ENCODE peak calls at places on chromosome 3, in five cellular contexts. H is H9, Z is mesenchymal stem cell, C is H1, M is IMR-90. W is an unnamed sample.

GRCh38 chr3:38165722-38166387 is 518 bp downstream of the OXSR1 start:
- DNase-seq in H (no peak), Z (peak), C (no peak), M (peak), W (no peak)

GRCh38 chr3:11591006-11591360 is 52.7 kb downstream of the VGLL4 start:
- DNase-seq in H (no peak), Z (peak), C (no peak), M (peak), W (no peak)

GRCh38 chr3:157089455-157090221 is 70.3 kb downstream of the CCNL1 start:
- DNase-seq in H (no peak), Z (peak), C (no peak), M (peak), W (no peak)

GRCh38 chr3:78986702-78987101 is 781.1 kb downstream of the ROBO1 start:
- DNase-seq in H (no peak), Z (no peak), C (no peak), M (no peak), W (peak)

GRCh38 chr3:45180051-45180450 is 33.9 kb upstream of the CDCP1 start:
- DNase-seq in H (no peak), Z (peak), C (no peak), M (peak), W (no peak)

GRCh38 chr3:109191431-109191830 is 54.9 kb downstream of the C3orf85 start:
- DNase-seq in H (no peak), Z (no peak), C (no peak), M (no peak), W (no peak)

GRCh38 chr3:148792540-148792939 is 35.1 kb upstream of the CPB1 start:
- DNase-seq in H (no peak), Z (no peak), C (no peak), M (no peak), W (no peak)

GRCh38 chr3:102094523-102094922 is 245.2 kb downstream of the NFKBIZ start:
- DNase-seq in H (no peak), Z (no peak), C (no peak), M (no peak), W (no peak)

GRCh38 chr3:156382458-156383346 is 172.2 kb downstream of the SSR3 start:
- DNase-seq in H (peak), Z (peak), C (no peak), M (peak), W (no peak)

GRCh38 chr3:124158174-124158812 is 166.4 kb upstream of the ROPN1 start:
- DNase-seq in H (peak), Z (no peak), C (peak), M (no peak), W (no peak)

GRCh38 chr3:170560717-170561382 is 25.0 kb downstream of the SLC7A14 start:
- DNase-seq in H (no peak), Z (no peak), C (no peak), M (no peak), W (no peak)

GRCh38 chr3:51942603-51943450 is 664 bp downstream of the PARP3 start:
- DNase-seq in H (peak), Z (peak), C (no peak), M (peak), W (no peak)

GRCh38 chr3:124588794-124589193 is 141.5 kb upstream of the UMPS start:
- DNase-seq in H (no peak), Z (no peak), C (no peak), M (no peak), W (no peak)

GRCh38 chr3:79361748-79362378 is 405.9 kb downstream of the ROBO1 start:
- DNase-seq in H (no peak), Z (peak), C (no peak), M (peak), W (peak)

GRCh38 chr3:43531835-43532234 is 90.0 kb downstream of the ANO10 start:
- DNase-seq in H (no peak), Z (peak), C (no peak), M (peak), W (no peak)

GRCh38 chr3:72724070-72724469 is 124.2 kb downstream of the SHQ1 start:
- DNase-seq in H (no peak), Z (no peak), C (no peak), M (no peak), W (no peak)

GRCh38 chr3:154244644-154245043 is 79.6 kb downstream of the DHX36 start:
- DNase-seq in H (no peak), Z (no peak), C (no peak), M (peak), W (no peak)

GRCh38 chr3:104584702-104585101 is 782.0 kb upstream of the ALCAM start:
- DNase-seq in H (no peak), Z (peak), C (no peak), M (peak), W (no peak)

GRCh38 chr3:114860526-114860925 is 286.6 kb downstream of the ZBTB20 start:
- DNase-seq in H (no peak), Z (no peak), C (no peak), M (no peak), W (no peak)

GRCh38 chr3:14773691-14774128 is 45.1 kb upstream of the FGD5 start:
- DNase-seq in H (peak), Z (no peak), C (no peak), M (no peak), W (no peak)

GRCh38 chr3:187746479-187747335 is 1.4 kb upstream of the BCL6 start:
- DNase-seq in H (no peak), Z (peak), C (no peak), M (peak), W (no peak)

GRCh38 chr3:78086150-78086549 is 1046.3 kb downstream of the ROBO2 start:
- DNase-seq in H (no peak), Z (no peak), C (no peak), M (peak), W (no peak)

GRCh38 chr3:150961949-150962348 is 10.6 kb downstream of the CLRN1 start:
- DNase-seq in H (no peak), Z (no peak), C (no peak), M (no peak), W (no peak)

GRCh38 chr3:5231067-5231466 is 43.6 kb downstream of the EDEM1 start:
- DNase-seq in H (no peak), Z (no peak), C (no peak), M (no peak), W (no peak)
- H2AFZ ChIP-seq in H (no peak), Z (no peak), C (no peak), M (no peak), W (no peak)

GRCh38 chr3:27508421-27508820 is 24.2 kb upstream of the SLC4A7 start:
- DNase-seq in H (no peak), Z (no peak), C (no peak), M (no peak), W (no peak)

GRCh38 chr3:27507111-27507510 is 22.9 kb upstream of the SLC4A7 start:
- DNase-seq in H (no peak), Z (no peak), C (no peak), M (peak), W (no peak)

GRCh38 chr3:27507515-27508266 is 23.5 kb upstream of the SLC4A7 start:
- DNase-seq in H (no peak), Z (no peak), C (no peak), M (peak), W (no peak)

GRCh38 chr3:27509376-27509775 is 25.2 kb upstream of the SLC4A7 start:
- DNase-seq in H (no peak), Z (no peak), C (no peak), M (no peak), W (no peak)

DNA sequence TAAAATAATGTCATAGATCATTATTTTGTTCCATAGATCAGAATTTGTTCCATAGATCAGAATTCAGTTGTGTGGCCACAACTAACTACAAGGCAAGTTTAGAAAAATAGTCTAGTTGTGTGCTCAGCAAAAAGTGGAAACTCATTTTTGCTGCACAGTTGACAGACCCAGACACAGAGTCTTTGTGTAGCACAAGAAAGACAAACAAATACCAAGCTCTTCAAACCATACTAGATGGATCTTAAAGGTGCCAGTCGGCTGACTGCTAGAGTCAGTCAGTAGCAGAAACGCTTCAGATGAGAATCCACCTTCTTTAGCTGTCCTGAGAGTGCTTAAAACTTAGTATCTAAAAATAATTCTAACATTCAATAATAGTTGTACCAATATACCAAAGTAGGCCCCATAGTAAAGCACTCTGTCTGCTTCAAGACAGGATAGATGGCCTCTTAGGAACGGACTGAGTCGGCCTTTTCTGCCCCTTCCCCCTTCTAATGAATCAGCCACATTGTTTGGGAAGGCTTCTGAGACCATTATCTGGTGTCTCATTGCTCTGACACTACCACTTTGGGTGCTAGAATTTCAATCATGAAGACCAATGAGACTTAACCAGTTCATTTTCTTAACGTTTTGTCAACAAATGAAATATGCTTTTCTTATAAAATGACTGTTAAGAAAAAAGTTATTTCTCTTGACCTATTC is 27.7 kb upstream of the SLC4A7 start:
- DNase-seq in H (no peak), Z (no peak), C (no peak), M (no peak), W (no peak)
- H2BK15ac ChIP-seq in H (no peak), Z (no peak), C (no peak), M (peak), W (no peak)

DNA sequence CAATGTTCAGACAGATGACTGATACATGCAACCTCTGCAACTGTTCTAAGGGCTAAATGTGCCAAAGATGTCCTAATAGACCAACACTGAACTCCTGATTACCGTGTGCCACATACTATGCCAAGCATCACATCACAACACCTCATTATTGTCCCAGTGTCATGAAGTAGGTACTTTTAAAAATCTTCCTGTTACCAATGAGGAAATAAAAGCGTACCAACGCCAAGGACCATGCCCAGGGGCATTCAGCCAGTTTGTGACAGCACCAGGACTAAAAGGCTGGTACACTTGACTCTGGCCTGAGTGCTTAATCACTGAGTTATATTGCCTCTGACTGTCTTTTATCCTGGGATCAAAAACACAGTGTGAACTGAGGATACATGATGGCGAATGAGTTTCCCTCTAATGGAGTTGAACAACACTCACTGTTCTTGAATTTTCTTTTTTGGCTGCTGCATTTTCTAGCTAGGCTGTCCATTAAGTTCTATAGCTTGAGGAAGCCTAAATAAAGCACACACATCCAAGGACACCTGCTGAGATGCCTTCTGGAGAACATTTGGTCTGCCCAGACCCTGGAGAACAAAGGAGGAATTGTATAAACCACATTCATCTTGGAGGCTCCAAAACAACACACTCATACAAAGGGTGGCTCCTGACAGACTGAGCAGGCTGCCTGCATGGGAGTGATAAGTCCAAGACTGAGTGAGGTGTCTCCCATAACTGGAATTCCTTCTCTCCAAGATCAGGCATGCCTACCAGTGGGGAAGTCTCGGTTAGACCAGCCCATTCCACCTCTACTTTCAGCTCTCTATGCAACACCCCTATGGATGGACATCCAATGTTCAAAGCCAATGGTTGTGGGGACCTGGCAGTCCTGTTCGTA is 126.7 kb upstream of the PRICKLE2 start:
- DNase-seq in H (no peak), Z (peak), C (no peak), M (peak), W (no peak)
- H2AFZ ChIP-seq in H (no peak), Z (no peak), C (no peak), M (peak), W (no peak)

DNA sequence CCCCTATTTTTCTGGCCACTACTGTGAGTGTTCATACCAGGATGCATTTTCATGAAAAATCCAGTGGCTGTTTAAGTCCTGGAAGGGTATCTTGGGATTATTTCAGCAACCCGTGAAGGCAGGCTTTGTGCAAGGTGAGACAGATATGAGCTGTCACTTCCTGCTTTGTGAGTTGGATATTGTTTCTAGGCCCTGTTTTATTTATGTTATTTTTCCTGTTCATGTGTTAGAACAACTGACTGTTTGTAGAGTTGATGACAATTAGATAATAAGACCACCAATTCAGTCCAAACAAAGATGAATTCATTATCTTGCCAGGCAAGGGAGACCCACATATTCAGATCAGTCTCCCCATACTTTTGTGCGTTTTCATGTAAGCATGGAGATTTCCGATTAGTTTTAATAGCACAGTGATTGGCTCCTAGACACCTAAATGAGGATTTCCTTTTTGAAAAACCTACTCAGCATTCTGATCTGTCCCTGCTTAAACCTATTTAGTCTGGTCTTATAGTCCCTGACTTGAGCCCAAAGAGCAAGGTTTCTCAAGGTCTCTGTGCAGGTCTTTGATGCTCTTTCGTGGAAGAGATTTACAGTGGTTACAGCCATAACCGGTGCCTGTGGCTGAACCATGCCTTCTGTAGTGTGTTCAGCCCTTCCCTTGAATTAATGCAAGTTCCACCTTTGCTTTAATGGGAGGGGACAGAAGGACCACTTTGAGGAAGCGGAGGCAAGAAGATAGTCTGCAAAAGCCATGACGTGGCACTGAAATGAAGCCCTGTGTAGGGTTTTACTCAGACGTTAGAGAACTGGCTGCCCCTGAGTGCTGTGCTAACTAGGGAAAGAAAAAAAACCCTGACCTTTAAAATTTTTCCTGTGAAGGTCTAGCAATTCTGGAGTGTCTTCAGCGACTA is 42.8 kb downstream of the ZBTB38 start:
- DNase-seq in H (no peak), Z (peak), C (no peak), M (peak), W (no peak)
- H2BK15ac ChIP-seq in H (no peak), Z (no peak), C (no peak), M (peak), W (no peak)

GRCh38 chr3:142151240-142151639 is 1.9 kb upstream of the TFDP2 start:
- DNase-seq in H (no peak), Z (no peak), C (no peak), M (no peak), W (no peak)
- H2AFZ ChIP-seq in H (no peak), Z (no peak), C (no peak), M (no peak), W (no peak)

GRCh38 chr3:146446026-146446425 is 23.3 kb downstream of the PLSCR2 start:
- DNase-seq in H (no peak), Z (no peak), C (no peak), M (no peak), W (no peak)

GRCh38 chr3:146454796-146455195 is 14.6 kb downstream of the PLSCR2 start:
- DNase-seq in H (no peak), Z (no peak), C (no peak), M (peak), W (no peak)

GRCh38 chr3:146449076-146449475 is 20.3 kb downstream of the PLSCR2 start:
- DNase-seq in H (no peak), Z (no peak), C (no peak), M (no peak), W (no peak)

DNA sequence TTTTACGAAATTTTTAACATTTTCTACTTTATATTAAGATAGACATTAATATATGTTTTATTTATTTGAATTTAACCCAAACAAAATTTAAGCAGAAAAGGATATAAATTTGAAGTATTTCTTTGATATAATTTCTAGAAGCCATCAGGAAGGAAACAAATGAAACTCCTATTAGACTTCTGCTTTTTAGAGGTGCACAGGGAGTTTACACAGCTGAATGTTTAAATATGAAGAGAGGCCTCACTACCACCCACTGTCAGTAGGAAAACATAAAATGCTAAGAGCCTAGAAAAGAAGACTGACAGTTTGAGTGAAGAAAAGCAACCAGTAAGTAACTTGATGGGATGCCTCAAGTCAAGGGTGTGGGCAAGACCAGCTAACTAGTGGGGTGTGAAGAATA is 19.8 kb downstream of the PLSCR2 start:
- DNase-seq in H (no peak), Z (no peak), C (no peak), M (no peak), W (no peak)
- H2BK15ac ChIP-seq in H (no peak), Z (no peak), C (no peak), M (no peak), W (no peak)

GRCh38 chr3:159038405-159038804 is 236.6 kb downstream of the MFSD1 start:
- DNase-seq in H (no peak), Z (no peak), C (no peak), M (no peak), W (no peak)
- H2AFZ ChIP-seq in H (no peak), Z (no peak), C (no peak), M (no peak), W (no peak)

GRCh38 chr3:132284756-132285619 is 32.2 kb upstream of the ACP3 start:
- DNase-seq in H (peak), Z (no peak), C (no peak), M (no peak), W (no peak)
- H2BK15ac ChIP-seq in H (no peak), Z (no peak), C (peak), M (no peak), W (peak)

DNA sequence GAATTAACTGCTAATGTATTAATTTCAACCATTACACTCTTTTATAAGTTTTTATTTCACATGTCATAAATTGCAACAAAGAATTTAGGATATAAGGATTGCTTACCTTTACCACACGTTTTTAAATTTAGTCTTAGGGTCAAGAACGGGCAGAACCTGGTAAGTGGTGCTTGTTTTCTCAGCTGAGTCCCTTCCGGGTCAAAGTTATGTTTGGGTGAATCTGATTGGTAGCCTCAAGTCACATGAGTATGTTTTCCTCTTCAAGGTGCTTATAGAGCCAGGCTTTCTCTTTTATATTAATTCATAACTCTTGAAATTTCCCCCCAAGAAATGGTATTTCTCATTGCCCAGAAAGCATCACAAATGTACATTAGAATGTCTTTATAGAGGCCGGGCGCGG is 415.8 kb upstream of the ROBO2 start:
- DNase-seq in H (no peak), Z (no peak), C (no peak), M (no peak), W (no peak)
- H2AFZ ChIP-seq in H (no peak), Z (no peak), C (no peak), M (no peak), W (no peak)

GRCh38 chr3:17772556-17772955 is 30.1 kb upstream of the TBC1D5 start:
- DNase-seq in H (no peak), Z (no peak), C (no peak), M (no peak), W (no peak)

GRCh38 chr3:17770682-17771081 is 28.3 kb upstream of the TBC1D5 start:
- DNase-seq in H (no peak), Z (no peak), C (no peak), M (no peak), W (no peak)

GRCh38 chr3:17771177-17772048 is 29.0 kb upstream of the TBC1D5 start:
- DNase-seq in H (no peak), Z (peak), C (no peak), M (no peak), W (no peak)

GRCh38 chr3:17775073-17775472 is 32.6 kb upstream of the TBC1D5 start:
- DNase-seq in H (no peak), Z (no peak), C (no peak), M (no peak), W (no peak)
- H2BK15ac ChIP-seq in H (no peak), Z (no peak), C (no peak), M (no peak), W (no peak)